ENCODE peak calls at places on chromosomes 1 and 21, in six cellular contexts. One of them, this sample, is unnamed.

GRCh38 chr1:2097386-2098300 is 47.4 kb downstream of the PRKCZ start:
- DNase-seq in GDM1: no peak
- DNase-seq in CD4-positive, alpha-beta memory T cell: no peak
- DNase-seq in NCI-H460: no peak
- DNase-seq in RPMI8226: no peak
- DNase-seq in posterior cingulate gyrus: peak
- DNase-seq in this sample: no peak

GRCh38 chr1:52913537-52913936 is 8.0 kb downstream of the ECHDC2 start:
- DNase-seq in GDM1: no peak
- DNase-seq in RPMI8226: no peak
- DNase-seq in posterior cingulate gyrus: no peak
- DNase-seq in CD4-positive, alpha-beta memory T cell: no peak
- DNase-seq in NCI-H460: no peak
- DNase-seq in this sample: no peak

GRCh38 chr21:46619846-46620245 is 15.0 kb upstream of the S100B start:
- DNase-seq in posterior cingulate gyrus: no peak
- DNase-seq in NCI-H460: no peak
- DNase-seq in CD4-positive, alpha-beta memory T cell: no peak
- DNase-seq in GDM1: no peak
- DNase-seq in RPMI8226: no peak
- DNase-seq in this sample: peak

GRCh38 chr1:203325418-203326091 is 20.2 kb downstream of the BTG2 start:
- DNase-seq in RPMI8226: peak
- DNase-seq in CD4-positive, alpha-beta memory T cell: no peak
- DNase-seq in posterior cingulate gyrus: peak
- DNase-seq in GDM1: no peak
- DNase-seq in NCI-H460: no peak
- DNase-seq in this sample: no peak

GRCh38 chr1:109399326-109399957 is 1.7 kb upstream of the SORT1 start:
- DNase-seq in GDM1: peak
- DNase-seq in RPMI8226: peak
- DNase-seq in CD4-positive, alpha-beta memory T cell: peak
- DNase-seq in NCI-H460: peak
- DNase-seq in posterior cingulate gyrus: no peak
- DNase-seq in this sample: peak

GRCh38 chr1:181998858-181999257 is 62.7 kb downstream of the ZNF648 start:
- DNase-seq in posterior cingulate gyrus: no peak
- DNase-seq in CD4-positive, alpha-beta memory T cell: no peak
- DNase-seq in NCI-H460: no peak
- DNase-seq in RPMI8226: no peak
- DNase-seq in GDM1: no peak
- DNase-seq in this sample: no peak

GRCh38 chr21:43866233-43866632 is 1.2 kb downstream of the AGPAT3 start:
- DNase-seq in CD4-positive, alpha-beta memory T cell: peak
- DNase-seq in posterior cingulate gyrus: no peak
- DNase-seq in GDM1: no peak
- DNase-seq in NCI-H460: no peak
- DNase-seq in RPMI8226: peak
- DNase-seq in this sample: peak

GRCh38 chr1:157045251-157046218 is at the start of gene ARHGEF11:
- DNase-seq in posterior cingulate gyrus: peak
- DNase-seq in NCI-H460: peak
- DNase-seq in CD4-positive, alpha-beta memory T cell: no peak
- DNase-seq in GDM1: peak
- DNase-seq in RPMI8226: peak
- DNase-seq in this sample: peak

GRCh38 chr21:35457097-35457496 is 408.0 kb upstream of the RUNX1 start:
- DNase-seq in NCI-H460: no peak
- DNase-seq in GDM1: no peak
- DNase-seq in CD4-positive, alpha-beta memory T cell: no peak
- DNase-seq in RPMI8226: no peak
- DNase-seq in posterior cingulate gyrus: no peak
- DNase-seq in this sample: no peak

GRCh38 chr1:6958407-6958806 is 173.2 kb downstream of the CAMTA1 start:
- DNase-seq in RPMI8226: no peak
- DNase-seq in GDM1: no peak
- DNase-seq in CD4-positive, alpha-beta memory T cell: no peak
- DNase-seq in NCI-H460: no peak
- DNase-seq in posterior cingulate gyrus: peak
- DNase-seq in this sample: no peak

GRCh38 chr1:56413671-56414199 is 165.6 kb downstream of the PLPP3 start:
- DNase-seq in CD4-positive, alpha-beta memory T cell: no peak
- DNase-seq in RPMI8226: no peak
- DNase-seq in posterior cingulate gyrus: no peak
- DNase-seq in GDM1: no peak
- DNase-seq in NCI-H460: no peak
- DNase-seq in this sample: no peak

GRCh38 chr21:44556879-44557278 is 1.7 kb downstream of the KRTAP10-3 start:
- DNase-seq in NCI-H460: no peak
- DNase-seq in CD4-positive, alpha-beta memory T cell: no peak
- DNase-seq in RPMI8226: peak
- DNase-seq in GDM1: no peak
- DNase-seq in posterior cingulate gyrus: peak
- DNase-seq in this sample: no peak

GRCh38 chr1:113314600-113314999 is 75.7 kb upstream of the MAGI3 start:
- DNase-seq in RPMI8226: no peak
- DNase-seq in CD4-positive, alpha-beta memory T cell: no peak
- DNase-seq in posterior cingulate gyrus: no peak
- DNase-seq in NCI-H460: no peak
- DNase-seq in GDM1: no peak
- DNase-seq in this sample: no peak

GRCh38 chr1:205298191-205298994 is 23.2 kb downstream of the NUAK2 start:
- DNase-seq in GDM1: no peak
- DNase-seq in posterior cingulate gyrus: no peak
- DNase-seq in NCI-H460: peak
- DNase-seq in RPMI8226: no peak
- DNase-seq in CD4-positive, alpha-beta memory T cell: no peak
- DNase-seq in this sample: peak

GRCh38 chr1:109315288-109315687 is 8.5 kb upstream of the MYBPHL start:
- DNase-seq in posterior cingulate gyrus: no peak
- DNase-seq in RPMI8226: no peak
- DNase-seq in GDM1: no peak
- DNase-seq in CD4-positive, alpha-beta memory T cell: no peak
- DNase-seq in NCI-H460: no peak
- DNase-seq in this sample: no peak

GRCh38 chr1:232988572-232989040 is 38.2 kb downstream of the NTPCR start:
- DNase-seq in CD4-positive, alpha-beta memory T cell: no peak
- DNase-seq in NCI-H460: no peak
- DNase-seq in RPMI8226: no peak
- DNase-seq in GDM1: no peak
- DNase-seq in posterior cingulate gyrus: peak
- DNase-seq in this sample: peak

GRCh38 chr1:26950602-26951001 is 9.7 kb downstream of the KDF1 start:
- DNase-seq in NCI-H460: no peak
- DNase-seq in CD4-positive, alpha-beta memory T cell: no peak
- DNase-seq in RPMI8226: peak
- DNase-seq in GDM1: no peak
- DNase-seq in posterior cingulate gyrus: peak
- DNase-seq in this sample: no peak

GRCh38 chr1:230972855-230973271 is 5.8 kb downstream of the TTC13 start:
- DNase-seq in posterior cingulate gyrus: peak
- DNase-seq in RPMI8226: no peak
- DNase-seq in NCI-H460: no peak
- DNase-seq in GDM1: peak
- DNase-seq in CD4-positive, alpha-beta memory T cell: peak
- DNase-seq in this sample: peak

GRCh38 chr1:60960846-60961542 is 121.4 kb upstream of the NFIA start:
- DNase-seq in RPMI8226: no peak
- DNase-seq in posterior cingulate gyrus: no peak
- DNase-seq in CD4-positive, alpha-beta memory T cell: no peak
- DNase-seq in GDM1: peak
- DNase-seq in NCI-H460: no peak
- DNase-seq in this sample: peak

GRCh38 chr1:181141431-181141910 is 53.0 kb downstream of the IER5 start:
- DNase-seq in NCI-H460: peak
- DNase-seq in RPMI8226: peak
- DNase-seq in posterior cingulate gyrus: peak
- DNase-seq in CD4-positive, alpha-beta memory T cell: no peak
- DNase-seq in GDM1: no peak
- DNase-seq in this sample: peak

GRCh38 chr1:35386290-35386689 is 117.8 kb downstream of the ZMYM4 start:
- DNase-seq in RPMI8226: no peak
- DNase-seq in NCI-H460: no peak
- DNase-seq in CD4-positive, alpha-beta memory T cell: no peak
- DNase-seq in posterior cingulate gyrus: no peak
- DNase-seq in GDM1: no peak
- DNase-seq in this sample: no peak

This sample was measured in ELR.